ENCODE peak calls at places on chromosomes 13 and 19, in six cellular contexts. Z is HepG2, N is GM12878, T is H1, S is GM12892, R is K562. O is an unnamed sample.

GRCh38 chr13:50038266-50038665 is 23.0 kb downstream of the KCNRG start:
- DNase-seq in S (no peak), Z (no peak), R (no peak), T (no peak), N (no peak), O (no peak)

GRCh38 chr13:39455534-39456175 is 147.3 kb downstream of the LHFPL6 start:
- DNase-seq in N (no peak), Z (no peak), R (no peak), T (no peak), S (no peak), O (no peak)

GRCh38 chr13:98586400-98587144 is 9.7 kb upstream of the STK24 start:
- DNase-seq in N (no peak), R (no peak), T (no peak), Z (peak; percentile 39), S (no peak), O (no peak)

GRCh38 chr13:71789952-71790351 is 77.1 kb downstream of the DACH1 start:
- DNase-seq in Z (no peak), R (no peak), S (no peak), N (no peak), T (no peak), O (no peak)

GRCh38 chr13:48334534-48335127 is 31.1 kb downstream of the RB1 start:
- DNase-seq in N (peak; percentile 24), T (no peak), Z (peak; percentile 36), R (no peak), S (no peak), O (no peak)

GRCh38 chr13:25306671-25307464 is 5.4 kb downstream of the NUP58 start:
- DNase-seq in T (no peak), N (no peak), S (no peak), R (no peak), Z (no peak), O (no peak)

GRCh38 chr19:42657551-42657950 is 62.8 kb upstream of the CEACAM8 start:
- DNase-seq in R (no peak), Z (no peak), S (no peak), T (no peak), N (no peak), O (no peak)

GRCh38 chr13:37657134-37657533 is 58.6 kb upstream of the POSTN start:
- DNase-seq in S (no peak), N (no peak), Z (no peak), R (no peak), T (no peak), O (no peak)

GRCh38 chr19:1440418-1440801 is 2.2 kb downstream of the RPS15 start:
- DNase-seq in Z (no peak), R (no peak), T (no peak), N (no peak), S (no peak), O (no peak)

GRCh38 chr13:109651854-109652253 is 134.5 kb downstream of the IRS2 start:
- DNase-seq in T (no peak), Z (no peak), N (no peak), R (no peak), S (no peak), O (no peak)

GRCh38 chr19:5466814-5467291 is 11.6 kb downstream of the ZNRF4 start:
- DNase-seq in R (no peak), N (no peak), T (no peak), S (no peak), Z (no peak), O (no peak)

GRCh38 chr13:52848455-52849190 is at the start of gene PCDH8:
- DNase-seq in R (no peak), T (peak; percentile 94), S (no peak), Z (no peak), N (no peak), O (no peak)

GRCh38 chr13:99357149-99357596 is 50.0 kb upstream of the GPR183 start:
- DNase-seq in N (peak; percentile 61), R (peak; percentile 36), Z (no peak), T (peak; percentile 22), S (no peak), O (no peak)

GRCh38 chr19:56566904-56567273 is 379 bp upstream of the ZNF470 start:
- DNase-seq in T (no peak), N (no peak), Z (no peak), S (no peak), R (no peak), O (peak; percentile 13)

GRCh38 chr13:93603043-93603442 is 376.4 kb downstream of the GPC6 start:
- DNase-seq in T (no peak), Z (no peak), N (no peak), R (no peak), S (no peak), O (no peak)

GRCh38 chr13:32309812-32310706 is 5.1 kb downstream of the ZAR1L start:
- DNase-seq in Z (peak; percentile 65), S (no peak), R (peak; percentile 15), N (no peak), T (peak; percentile 47), O (peak; percentile 16)

GRCh38 chr13:27923794-27924528 is 4.2 kb downstream of the PDX1 start:
- DNase-seq in T (peak; percentile 62), R (no peak), N (no peak), Z (no peak), S (peak; percentile 7), O (no peak)

GRCh38 chr13:67299731-67300130 is 69.6 kb upstream of the PCDH9 start:
- DNase-seq in S (no peak), Z (no peak), T (no peak), N (no peak), R (no peak), O (no peak)

GRCh38 chr13:32126756-32127155 is 95.2 kb downstream of the FRY start:
- DNase-seq in T (no peak), R (no peak), S (no peak), Z (no peak), N (no peak), O (no peak)

GRCh38 chr13:45826741-45827140 is 24.8 kb downstream of the SIAH3 start:
- DNase-seq in T (no peak), S (no peak), R (no peak), Z (no peak), N (peak; percentile 32), O (no peak)

GRCh38 chr13:109198585-109198984 is 569.2 kb downstream of the MYO16 start:
- DNase-seq in Z (no peak), S (no peak), R (no peak), T (no peak), N (no peak), O (no peak)

GRCh38 chr13:25217023-25217909 is 45.2 kb upstream of the AMER2 start:
- DNase-seq in R (no peak), T (no peak), Z (no peak), N (no peak), S (no peak), O (no peak)

GRCh38 chr13:35767256-35767981 is 290.9 kb upstream of the MAB21L1 start:
- DNase-seq in T (no peak), N (no peak), S (no peak), R (no peak), Z (no peak), O (no peak)
- TF ChIP-seq TAF1 in T (no peak), N (no peak), S (no peak), R (no peak), Z (no peak), O (no peak)

GRCh38 chr19:40923934-40924391 is 41.9 kb upstream of the CYP2A7 start:
- DNase-seq in S (no peak), R (no peak), N (no peak), T (no peak), Z (no peak), O (no peak)
- TF ChIP-seq POLR2AphosphoS5 in S (no peak), R (no peak), N (no peak), T (no peak), Z (no peak), O (no peak)

GRCh38 chr13:23378009-23378632 is 55.4 kb downstream of the SACS start:
- DNase-seq in S (peak; percentile 27), T (no peak), Z (no peak), N (peak; percentile 68), R (no peak), O (peak; percentile 33)

GRCh38 chr13:23377603-23378002 is 55.9 kb downstream of the SACS start:
- DNase-seq in R (no peak), N (no peak), Z (no peak), S (no peak), T (no peak), O (no peak)

GRCh38 chr13:23372264-23372905 is 61.1 kb downstream of the SACS start:
- DNase-seq in T (no peak), R (no peak), S (no peak), Z (no peak), N (no peak), O (no peak)

GRCh38 chr13:23380534-23380933 is 53.0 kb downstream of the SACS start:
- DNase-seq in T (no peak), R (no peak), N (no peak), S (no peak), Z (no peak), O (no peak)

DNA sequence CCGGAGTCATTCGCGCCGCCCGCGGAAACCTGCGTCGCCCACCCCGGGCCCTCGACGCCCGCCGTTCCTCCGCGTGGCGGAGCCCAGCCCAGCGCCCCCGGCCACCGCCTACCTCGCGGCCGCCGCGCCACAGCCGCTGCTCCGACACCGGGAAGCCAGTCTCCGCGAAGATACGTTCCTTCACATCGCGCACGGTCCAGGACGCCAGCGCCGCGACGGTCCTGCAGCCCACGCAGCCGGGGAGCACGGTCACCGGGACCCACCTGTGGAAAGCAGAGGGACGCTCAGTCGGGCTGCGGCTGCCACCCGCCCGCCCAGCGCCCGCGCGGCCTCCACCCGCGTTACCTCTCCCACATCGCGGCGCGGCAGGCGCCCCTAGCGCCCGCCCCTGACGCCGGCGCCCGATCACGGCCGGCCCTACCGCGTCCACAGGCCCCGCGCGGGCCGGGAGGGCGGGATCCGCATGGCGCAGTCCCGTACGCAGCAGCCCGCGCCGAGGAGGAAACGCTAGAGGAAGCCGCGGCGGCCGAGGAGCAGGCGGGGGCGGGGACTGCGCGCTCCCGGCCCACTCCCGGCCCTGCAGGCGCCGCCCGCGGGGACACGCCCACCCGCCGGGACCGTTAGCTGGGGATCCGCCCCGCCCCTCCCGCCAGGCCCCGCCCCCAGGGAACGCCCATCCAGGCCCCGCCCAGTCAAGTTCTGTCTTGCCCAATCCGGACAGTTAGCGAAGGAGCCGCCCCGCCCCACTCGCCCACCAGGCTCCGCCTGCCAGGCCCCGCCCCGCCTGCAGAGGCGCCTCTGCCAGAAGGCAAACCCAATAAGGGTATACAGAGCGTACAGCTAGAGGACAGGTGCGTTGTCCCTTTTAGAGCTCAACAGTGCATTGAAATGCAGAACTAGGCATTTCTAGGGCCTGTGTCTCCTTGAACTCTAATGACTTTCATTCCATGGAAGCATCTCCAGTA is 58.2 kb downstream of the SACS start:
- DNase-seq in Z (peak; percentile 78), T (peak; percentile 95), S (peak; percentile 83), N (peak; percentile 66), R (peak; percentile 95), O (peak; percentile 85)
- TF ChIP-seq POLR2A in Z (peak; percentile 55), T (peak; percentile 45), S (peak; percentile 81), N (peak; percentile 87), R (no peak), O (peak; percentile 56)

DNA sequence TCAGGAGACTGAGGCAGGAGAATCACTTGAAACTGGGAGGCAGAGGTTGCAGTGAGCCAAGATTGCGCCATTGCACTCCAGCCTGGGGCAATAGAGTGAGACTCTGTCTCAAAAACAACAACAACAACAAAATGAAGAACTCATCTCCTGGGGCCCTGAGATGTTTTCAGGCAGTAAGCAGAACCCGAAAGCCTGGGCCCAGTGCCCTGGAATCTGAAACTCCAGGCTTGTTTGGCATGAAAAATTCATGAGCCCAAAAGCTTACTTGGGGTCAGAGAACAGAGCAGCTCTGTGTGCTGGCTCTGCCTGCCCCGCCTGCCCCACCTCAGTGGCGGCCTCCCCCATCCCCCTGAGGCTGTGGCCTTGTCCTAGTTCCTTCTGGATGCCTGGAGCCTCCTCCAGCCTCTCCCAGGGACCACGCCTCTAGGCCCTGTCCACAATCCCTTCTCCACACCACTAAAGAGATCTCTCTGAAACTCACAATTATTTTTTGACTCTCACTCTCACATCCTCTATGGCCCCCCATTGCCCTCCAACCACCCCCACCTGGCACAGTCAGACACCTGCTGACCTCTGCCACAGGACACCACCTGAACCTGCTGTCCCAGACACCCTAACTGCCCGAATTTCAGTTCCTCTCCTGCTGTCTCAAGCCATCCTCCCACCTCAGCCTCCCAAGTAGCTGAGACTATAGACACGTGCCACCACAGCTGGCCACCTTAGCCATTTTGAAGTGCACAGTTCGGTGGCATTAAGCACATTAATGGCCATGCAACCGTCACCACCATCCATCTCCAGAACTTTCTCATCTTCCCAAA is 6.9 kb upstream of the AP1M2 start:
- DNase-seq in R (no peak), Z (no peak), N (peak; percentile 72), T (no peak), S (no peak), O (no peak)
- TF ChIP-seq TAF1 in R (no peak), Z (no peak), N (no peak), T (no peak), S (no peak), O (no peak)

O was measured in GM12891.